ENCODE peak calls at places on chromosomes 6 and 20, in ten cellular contexts. B, N, E, K, P, I, S, M, H and X are unnamed samples.

GRCh38 chr6:3211681-3212080 is 15.8 kb downstream of the TUBB2B start:
- DNase-seq in B (no peak), N (no peak), E (peak; percentile 34), K (no peak), P (peak; percentile 67), I (no peak), S (no peak), M (no peak), H (no peak), X (no peak)

GRCh38 chr20:38001981-38002380 is 31.3 kb downstream of the TTI1 start:
- DNase-seq in B (peak; percentile 51), N (no peak), E (peak; percentile 55), K (no peak), P (no peak), I (peak; percentile 27), S (no peak), M (peak; percentile 19), H (no peak), X (no peak)

GRCh38 chr6:124738496-124738895 is 223.7 kb upstream of the RNF217 start:
- DNase-seq in B (no peak), N (no peak), E (no peak), K (no peak), P (no peak), I (no peak), S (no peak), M (no peak), H (no peak), X (no peak)

GRCh38 chr20:4574356-4574690 is 147.4 kb upstream of the PRND start:
- DNase-seq in B (no peak), N (no peak), E (no peak), K (no peak), P (no peak), I (no peak), S (no peak), M (no peak), H (no peak), X (no peak)

GRCh38 chr6:170046786-170047626 is 243.9 kb downstream of the DLL1 start:
- DNase-seq in B (no peak), N (no peak), E (peak; percentile 71), K (no peak), P (no peak), I (no peak), S (no peak), M (no peak), H (no peak), X (no peak)

GRCh38 chr20:49452011-49452482 is 30.4 kb downstream of the KCNB1 start:
- DNase-seq in B (no peak), N (no peak), E (peak; percentile 33), K (no peak), P (no peak), I (no peak), S (no peak), M (no peak), H (peak; percentile 51), X (no peak)

GRCh38 chr6:6725834-6726194 is 137.3 kb downstream of the LY86 start:
- DNase-seq in B (no peak), N (no peak), E (no peak), K (no peak), P (no peak), I (no peak), S (no peak), M (no peak), H (no peak), X (no peak)

GRCh38 chr20:18750735-18751134 is 62.8 kb upstream of the SCP2D1 start:
- DNase-seq in B (no peak), N (no peak), E (no peak), K (no peak), P (no peak), I (no peak), S (no peak), M (no peak), H (no peak), X (no peak)

GRCh38 chr6:33197431-33198048 is 2.9 kb downstream of the RXRB start:
- DNase-seq in B (peak; percentile 56), N (peak; percentile 54), E (peak; percentile 82), K (peak; percentile 54), P (peak; percentile 87), I (peak; percentile 84), S (no peak), M (peak; percentile 63), H (no peak), X (no peak)

DNA sequence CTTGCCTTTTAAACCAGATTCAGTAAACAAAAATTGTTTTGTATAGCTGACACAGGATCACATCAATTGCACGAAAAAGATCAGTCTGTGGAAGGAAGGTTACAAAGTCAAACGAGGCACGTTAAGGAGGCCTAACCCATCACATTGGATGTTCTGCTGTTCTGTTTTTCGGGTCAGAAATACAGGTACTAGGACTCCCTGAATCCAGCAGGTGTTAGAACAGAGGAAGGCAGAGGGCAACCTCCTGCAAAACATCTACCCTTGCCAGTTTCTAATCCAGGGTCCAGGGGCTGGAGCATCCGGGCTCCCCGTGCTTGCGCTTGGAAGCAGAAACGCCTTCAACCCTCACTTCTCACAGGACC is 64.6 kb downstream of the PLG start:
- DNase-seq in B (no peak), N (no peak), E (no peak), K (no peak), P (no peak), I (no peak), S (no peak), M (no peak), H (no peak), X (no peak)
- H3K4me3 ChIP-seq in B (no peak overlapping the region), N (no peak overlapping the region), E (peak overlapping the region; percentile 48), K (peak overlapping the region; percentile 42), P (peak overlapping the region; percentile 7), I (peak overlapping the region; percentile 30), S (no peak overlapping the region), M (no peak overlapping the region), H (peak overlapping the region; percentile 22), X (no peak overlapping the region)

DNA sequence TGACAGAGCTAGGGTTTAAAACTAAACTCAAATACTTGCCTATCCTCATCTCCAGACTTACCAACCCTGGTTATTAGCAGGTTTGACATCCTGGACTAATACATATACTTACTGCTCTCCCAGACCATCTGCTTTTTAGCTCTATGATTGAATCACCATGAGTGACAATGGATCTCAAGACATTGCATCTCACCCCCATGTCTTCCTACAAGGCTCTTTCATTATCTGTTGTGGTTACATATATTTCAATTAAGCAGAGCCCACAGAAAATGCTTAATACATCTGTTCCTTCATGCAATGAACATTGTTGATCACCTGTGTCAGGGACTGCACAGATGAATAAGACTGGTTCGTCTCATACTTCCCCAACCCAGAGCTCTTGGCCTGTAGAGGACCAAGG is 19.4 kb downstream of the SAMD3 start:
- DNase-seq in B (no peak), N (no peak), E (no peak), K (no peak), P (no peak), I (no peak), S (no peak), M (no peak), H (no peak), X (no peak)
- H3K4me3 ChIP-seq in B (no peak overlapping the region), N (no peak overlapping the region), E (no peak overlapping the region), K (no peak overlapping the region), P (no peak overlapping the region), I (no peak overlapping the region), S (no peak overlapping the region), M (no peak overlapping the region), H (no peak overlapping the region), X (no peak overlapping the region)

GRCh38 chr20:40986774-40987173 is 41.8 kb upstream of the TOP1 start:
- DNase-seq in B (no peak), N (no peak), E (no peak), K (no peak), P (no peak), I (no peak), S (no peak), M (no peak), H (no peak), X (no peak)
- H3K4me3 ChIP-seq in B (no peak overlapping the region), N (no peak overlapping the region), E (no peak overlapping the region), K (no peak overlapping the region), P (no peak overlapping the region), I (no peak overlapping the region), S (no peak overlapping the region), M (no peak overlapping the region), H (no peak overlapping the region), X (no peak overlapping the region)

GRCh38 chr6:131948221-131948661 is 2.9 kb downstream of the CCN2 start:
- DNase-seq in B (peak; percentile 75), N (no peak), E (peak; percentile 59), K (peak; percentile 77), P (peak; percentile 37), I (no peak), S (peak; percentile 65), M (no peak), H (no peak), X (no peak)
- H3K4me3 ChIP-seq in B (peak overlapping the region; percentile 66), N (peak overlapping the region; percentile 68), E (no peak overlapping the region), K (peak overlapping the region; percentile 83), P (no peak overlapping the region), I (no peak overlapping the region), S (peak overlapping the region; percentile 97), M (no peak overlapping the region), H (peak overlapping the region; percentile 73), X (no peak overlapping the region)

GRCh38 chr6:157358287-157358686 is 22.7 kb upstream of the ZDHHC14 start:
- DNase-seq in B (no peak), N (no peak), E (no peak), K (no peak), P (no peak), I (no peak), S (no peak), M (no peak), H (no peak), X (no peak)
- H3K4me3 ChIP-seq in B (no peak overlapping the region), N (no peak overlapping the region), E (no peak overlapping the region), K (no peak overlapping the region), P (no peak overlapping the region), I (no peak overlapping the region), S (no peak overlapping the region), M (no peak overlapping the region), H (no peak overlapping the region), X (no peak overlapping the region)

DNA sequence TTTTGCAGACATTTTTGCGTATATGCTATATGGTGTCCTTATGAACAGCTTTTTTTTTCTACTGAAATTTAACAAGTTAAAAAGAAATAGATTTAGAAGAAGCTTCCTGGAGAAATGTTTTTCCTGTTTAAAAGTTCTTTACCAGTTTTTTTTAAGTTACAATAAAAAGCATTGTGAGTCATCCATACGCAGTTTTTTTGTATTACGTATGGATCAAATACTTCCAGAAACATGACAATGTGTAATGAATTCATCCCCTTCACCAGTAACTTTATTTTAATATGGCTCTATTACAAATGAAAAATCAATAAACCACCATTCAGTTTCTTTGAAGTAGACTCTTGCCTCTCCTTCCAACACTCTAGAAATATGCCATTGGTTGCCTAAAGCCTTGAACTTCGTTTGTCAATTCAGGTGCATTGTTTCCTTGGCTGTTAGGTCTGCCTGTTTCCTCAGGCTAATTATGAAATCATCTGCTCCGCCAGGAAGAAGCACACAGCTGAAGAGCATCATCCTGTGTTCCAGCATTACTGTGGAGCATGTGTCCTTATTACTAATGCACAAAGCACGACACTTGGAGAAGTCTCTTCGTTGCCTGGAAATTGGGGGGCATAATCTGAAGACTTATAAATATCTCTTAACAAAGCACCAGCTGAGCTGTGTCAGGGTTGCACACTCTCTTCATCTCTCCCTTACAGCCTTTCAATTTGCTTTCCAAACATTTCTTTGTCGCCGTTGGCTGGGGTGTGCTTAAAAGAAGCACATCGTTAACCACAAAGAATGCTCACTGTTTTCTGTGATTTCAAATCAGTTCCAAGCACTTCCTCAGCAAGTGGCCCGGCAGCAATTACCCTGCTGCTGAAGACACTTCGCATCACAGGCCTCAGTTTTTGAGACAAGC is 9.6 kb downstream of the MOXD1 start:
- DNase-seq in B (peak; percentile 96), N (peak; percentile 93), E (peak; percentile 89), K (peak; percentile 77), P (no peak), I (peak; percentile 7), S (peak; percentile 78), M (no peak), H (no peak), X (no peak)
- H3K4me3 ChIP-seq in B (no peak overlapping the region), N (peak overlapping the region; percentile 29), E (no peak overlapping the region), K (no peak overlapping the region), P (no peak overlapping the region), I (no peak overlapping the region), S (peak overlapping the region; percentile 38), M (no peak overlapping the region), H (no peak overlapping the region), X (no peak overlapping the region)